ENCODE peak calls at places on chromosomes 16 and 17, in five cellular contexts. L is small intestine, O is cardiac muscle cell, E is MM.1S, I is A549. W is an unnamed sample.
A peak's percentile ranks its signal among the peaks of the same experiment; 100 is the strongest.

GRCh38 chr17:63480192-63480784 is 3.4 kb downstream of the ACE start:
- DNase-seq in L (no peak), O (no peak), E (no peak), I (no peak), W (no peak)

GRCh38 chr17:48064638-48065037 is 16.5 kb downstream of the NFE2L1 start:
- DNase-seq in L (no peak), O (no peak), E (no peak), I (no peak), W (no peak)

GRCh38 chr17:29617125-29617480 is 5.6 kb downstream of the CORO6 start:
- DNase-seq in L (peak; percentile 78), O (peak; percentile 71), E (peak; percentile 94), I (peak; percentile 88), W (peak; percentile 91)

GRCh38 chr17:15048381-15048780 is 216.7 kb downstream of the PMP22 start:
- DNase-seq in L (no peak), O (no peak), E (no peak), I (no peak), W (no peak)

GRCh38 chr16:56303066-56303705 is 111.9 kb downstream of the GNAO1 start:
- DNase-seq in L (no peak), O (no peak), E (no peak), I (no peak), W (no peak)

GRCh38 chr17:33522623-33523022 is 229.5 kb upstream of the ASIC2 start:
- DNase-seq in L (no peak), O (no peak), E (no peak), I (no peak), W (no peak)

GRCh38 chr16:3846595-3847091 is 33.9 kb downstream of the CREBBP start:
- DNase-seq in L (no peak), O (no peak), E (no peak), I (no peak), W (no peak)

GRCh38 chr17:34368455-34369195 is 5.6 kb upstream of the CCL1 start:
- DNase-seq in L (no peak), O (no peak), E (no peak), I (no peak), W (no peak)

GRCh38 chr17:63927464-63928171 is 4.5 kb downstream of the CD79B start:
- DNase-seq in L (no peak), O (no peak), E (no peak), I (no peak), W (no peak)

GRCh38 chr17:979211-979538 is 401 bp downstream of the NXN start:
- DNase-seq in L (no peak), O (no peak), E (no peak), I (no peak), W (no peak)

GRCh38 chr16:49484454-49484853 is 110.8 kb downstream of the C16orf78 start:
- DNase-seq in L (peak; percentile 27), O (peak; percentile 75), E (peak; percentile 71), I (no peak), W (peak; percentile 87)

GRCh38 chr16:89246383-89246902 is 28.9 kb downstream of the ZNF778 start:
- DNase-seq in L (no peak), O (no peak), E (no peak), I (no peak), W (no peak)

GRCh38 chr17:30720013-30720471 is 104.5 kb downstream of the CRLF3 start:
- DNase-seq in L (no peak), O (no peak), E (no peak), I (no peak), W (peak; percentile 74)

GRCh38 chr16:2587891-2588565 is 50.2 kb downstream of the PDPK1 start:
- DNase-seq in L (no peak), O (no peak), E (no peak), I (no peak), W (no peak)

GRCh38 chr16:1295465-1295864 is 14.0 kb upstream of the UBE2I start:
- DNase-seq in L (no peak), O (no peak), E (no peak), I (no peak), W (no peak)

GRCh38 chr17:19339341-19339815 is 23.1 kb downstream of the B9D1 start:
- DNase-seq in L (no peak), O (no peak), E (no peak), I (no peak), W (no peak)

GRCh38 chr17:4626734-4627256 is 14.7 kb downstream of the ALOX15 start:
- DNase-seq in L (no peak), O (no peak), E (no peak), I (no peak), W (no peak)

GRCh38 chr17:58207451-58207850 is 11.6 kb downstream of the MKS1 start:
- DNase-seq in L (no peak), O (no peak), E (no peak), I (no peak), W (no peak)

GRCh38 chr17:82941021-82942001 is 101.5 kb upstream of the ZNF750 start:
- DNase-seq in L (no peak), O (no peak), E (no peak), I (no peak), W (peak; percentile 64)

GRCh38 chr17:41486316-41486715 is 3.4 kb downstream of the KRT36 start:
- DNase-seq in L (no peak), O (no peak), E (no peak), I (no peak), W (no peak)

GRCh38 chr17:56142325-56142724 is 10.9 kb upstream of the ANKFN1 start:
- DNase-seq in L (no peak), O (no peak), E (no peak), I (no peak), W (no peak)

GRCh38 chr17:58692239-58693055 is at the start of gene RAD51C:
- DNase-seq in L (peak; percentile 88), O (peak; percentile 47), E (peak; percentile 92), I (peak; percentile 93), W (peak; percentile 83)

GRCh38 chr17:11880714-11881113 is 116.6 kb downstream of the ZNF18 start:
- DNase-seq in L (peak; percentile 34), O (peak; percentile 60), E (peak; percentile 22), I (peak; percentile 71), W (no peak)

GRCh38 chr16:11836653-11837244 is 14.6 kb downstream of the RSL1D1 start:
- DNase-seq in L (no peak), O (no peak), E (no peak), I (peak; percentile 16), W (peak; percentile 15)

GRCh38 chr17:28481081-28481571 is 7.7 kb downstream of the SLC13A2 start:
- DNase-seq in L (peak; percentile 77), O (peak; percentile 11), E (no peak), I (no peak), W (no peak)

GRCh38 chr17:45232514-45233422 is 11.1 kb downstream of the FMNL1 start:
- DNase-seq in L (no peak), O (no peak), E (no peak), I (peak; percentile 12), W (peak; percentile 53)

GRCh38 chr17:83079766-83080616 is 582 bp downstream of the METRNL start:
- DNase-seq in L (no peak), O (peak; percentile 45), E (no peak), I (no peak), W (no peak)

DNA sequence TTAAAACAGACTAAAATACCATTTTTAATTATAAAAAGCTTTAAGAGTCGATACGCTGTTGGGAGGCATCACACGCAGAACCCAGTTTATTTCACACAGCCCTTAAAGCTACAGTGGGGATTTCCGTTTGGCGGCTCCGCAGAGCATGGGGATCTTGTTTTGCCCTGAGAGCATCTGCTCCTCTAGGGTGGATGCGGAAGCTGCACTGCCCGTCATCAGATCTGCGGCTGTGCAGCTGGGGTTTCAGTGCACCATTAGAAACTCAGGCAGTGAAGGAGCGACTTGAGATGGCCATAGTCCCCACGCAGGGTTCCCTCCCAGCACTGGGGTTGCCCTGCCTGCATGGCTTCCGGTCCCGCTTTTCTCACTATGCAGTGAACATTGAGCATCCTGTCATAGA is 62.2 kb upstream of the CHMP6 start:
- DNase-seq in L (no peak), O (no peak), E (no peak), I (no peak), W (no peak)
- H3K27ac ChIP-seq in L (no peak overlapping the region), O (no peak overlapping the region), E (no peak overlapping the region), I (no peak overlapping the region), W (no peak overlapping the region)

GRCh38 chr17:67658265-67658664 is 59.5 kb upstream of the NOL11 start:
- DNase-seq in L (no peak), O (no peak), E (no peak), I (no peak), W (no peak)
- H3K9me3 ChIP-seq in L (no peaks in the 10 kb centered on the region), O (no peaks in the 10 kb centered on the region), E (no peaks in the 10 kb centered on the region), I (no peaks in the 10 kb centered on the region), W (no peaks in the 10 kb centered on the region)

DNA sequence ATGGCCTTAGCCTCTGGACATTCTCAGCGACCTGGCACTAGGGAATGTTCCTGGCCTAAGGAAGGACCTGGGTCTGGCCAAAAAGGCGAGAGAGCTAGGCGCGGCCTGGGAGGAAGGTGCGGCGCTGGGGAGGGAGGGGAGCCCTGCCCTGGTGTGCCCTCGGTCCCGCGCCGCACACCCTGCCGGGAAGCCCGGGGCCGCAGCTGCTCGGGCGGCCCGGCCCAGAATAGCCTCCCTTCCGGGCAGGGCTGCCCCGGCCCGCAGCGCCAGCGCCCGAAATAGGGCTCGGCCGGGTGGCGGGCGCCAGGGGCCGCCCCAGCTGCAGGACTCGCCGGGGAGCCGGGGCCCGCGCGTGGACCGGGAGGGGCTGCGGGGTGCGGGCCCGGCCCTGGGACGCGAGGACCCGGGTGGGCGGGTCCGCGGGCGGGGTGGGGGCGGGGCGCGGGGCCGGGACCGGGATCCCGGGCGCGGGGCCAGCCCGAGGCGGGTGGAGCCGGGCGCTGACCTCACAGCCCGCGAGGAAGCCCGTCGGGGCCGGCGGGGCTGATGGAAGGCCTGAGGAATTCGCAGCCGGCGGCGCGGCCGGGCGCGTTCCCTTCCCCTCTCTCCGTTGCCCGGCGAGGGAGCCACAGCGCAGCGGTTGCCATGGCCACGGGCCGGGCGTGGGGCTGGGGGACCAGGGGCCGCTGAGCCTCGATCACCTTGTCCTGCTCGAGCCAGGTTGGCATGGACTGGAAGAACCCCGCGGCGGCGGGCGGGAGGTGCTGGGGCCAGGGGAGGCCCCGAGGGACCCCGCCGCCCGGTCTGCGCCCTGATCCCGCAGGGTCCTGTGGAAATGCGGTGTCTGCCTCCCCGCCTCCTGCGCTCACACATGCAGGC is 18.1 kb downstream of the SOCS3 start:
- DNase-seq in L (peak; percentile 71), O (peak; percentile 78), E (no peak), I (peak; percentile 77), W (peak; percentile 75)
- H3K4me3 ChIP-seq in L (peak overlapping the region; percentile 51), O (peak overlapping the region; percentile 6), E (peak overlapping the region; percentile 23), I (peak overlapping the region; percentile 53), W (peak overlapping the region; percentile 46)

GRCh38 chr16:46569231-46569735 is 51.9 kb downstream of the SHCBP1 start:
- DNase-seq in L (no peak), O (no peak), E (no peak), I (no peak), W (no peak)
- H3K27ac ChIP-seq in L (no peak overlapping the region), O (no peak overlapping the region), E (no peak overlapping the region), I (no peak overlapping the region), W (no peak overlapping the region)

GRCh38 chr17:27155866-27156265 is 138.0 kb upstream of the WSB1 start:
- DNase-seq in L (no peak), O (no peak), E (no peak), I (no peak), W (peak; percentile 66)

GRCh38 chr17:27157297-27157696 is 136.6 kb upstream of the WSB1 start:
- DNase-seq in L (no peak), O (no peak), E (no peak), I (no peak), W (peak; percentile 38)

GRCh38 chr17:27153005-27153404 is 140.9 kb upstream of the WSB1 start:
- DNase-seq in L (no peak), O (no peak), E (no peak), I (no peak), W (no peak)

GRCh38 chr17:27158390-27158789 is 135.5 kb upstream of the WSB1 start:
- DNase-seq in L (no peak), O (no peak), E (no peak), I (no peak), W (peak; percentile 53)

GRCh38 chr17:27157898-27158297 is 136.0 kb upstream of the WSB1 start:
- DNase-seq in L (no peak), O (no peak), E (no peak), I (no peak), W (no peak)
- H3K9me3 ChIP-seq in L (no peaks in the 10 kb centered on the region), O (no peaks in the 10 kb centered on the region), E (no peaks in the 10 kb centered on the region), I (no peaks in the 10 kb centered on the region), W (no peaks in the 10 kb centered on the region)

W was measured in suprapubic skin.